ENCODE peak calls at places on chromosomes 12 and 14, in seven cellular contexts. H is caudate nucleus, X is fibroblast of lung, K is AG04450, I is OCI-LY7, C is endodermal cell, J is heart left ventricle. P is an unnamed sample.

GRCh38 chr12:122845041-122845864 is 10.0 kb downstream of the HIP1R start:
- DNase-seq in J (no peak), K (no peak), I (no peak), H (peak), C (peak), X (no peak), P (no peak)

GRCh38 chr12:8828514-8829127 is 6.2 kb downstream of the A2ML1 start:
- DNase-seq in C (peak), H (no peak), K (no peak), X (peak), J (no peak), I (no peak), P (no peak)

GRCh38 chr12:56115329-56115728 is 1.1 kb upstream of the RPL41 start:
- DNase-seq in K (no peak), J (no peak), I (no peak), C (peak), X (peak), H (no peak), P (no peak)

GRCh38 chr14:95776798-95777615 is 63.1 kb upstream of the TCL1A start:
- DNase-seq in J (no peak), I (no peak), C (no peak), H (no peak), X (no peak), K (no peak), P (no peak)

GRCh38 chr14:50862171-50862570 is 9.7 kb upstream of the ABHD12B start:
- DNase-seq in I (no peak), J (no peak), C (no peak), K (no peak), H (no peak), X (no peak), P (no peak)

GRCh38 chr12:110741795-110742717 is 635 bp downstream of the PPP1CC start:
- DNase-seq in X (peak), I (peak), J (no peak), C (no peak), H (no peak), K (no peak), P (no peak)

GRCh38 chr12:48815281-48816110 is 2.8 kb upstream of the CACNB3 start:
- DNase-seq in I (peak), J (peak), X (peak), H (no peak), C (peak), K (peak), P (no peak)

GRCh38 chr12:42539696-42540095 is 49.9 kb downstream of the PRICKLE1 start:
- DNase-seq in J (no peak), H (no peak), C (no peak), K (no peak), X (no peak), I (no peak), P (no peak)

GRCh38 chr12:55742719-55743130 is at the start of gene GDF11:
- DNase-seq in H (no peak), J (peak), X (peak), K (no peak), C (peak), I (peak), P (peak)

GRCh38 chr12:44217146-44217883 is 381.4 kb downstream of the TMEM117 start:
- DNase-seq in H (no peak), I (no peak), X (no peak), K (no peak), C (no peak), J (no peak), P (no peak)

GRCh38 chr12:67042697-67043131 is 226.4 kb upstream of the CAND1 start:
- DNase-seq in X (peak), I (no peak), K (no peak), J (no peak), C (peak), H (no peak), P (no peak)

DNA sequence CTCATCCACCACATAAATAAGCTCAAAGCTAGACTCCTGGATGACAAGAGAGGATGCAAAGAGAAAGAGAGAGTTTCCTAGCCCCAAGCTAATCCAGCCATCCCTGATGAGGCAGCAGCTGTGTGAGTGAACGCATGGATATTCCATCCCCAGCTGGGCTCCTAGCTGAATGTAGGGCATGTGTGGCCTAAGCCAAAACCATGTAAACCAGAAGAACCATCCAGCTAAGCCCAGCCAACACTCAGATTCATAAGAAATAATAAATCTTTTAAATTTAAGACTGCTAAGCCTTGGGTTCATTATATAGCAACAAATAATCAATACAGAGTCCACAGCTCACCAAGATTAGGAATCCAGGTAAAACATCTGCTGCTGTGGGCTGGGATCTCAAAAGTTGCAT is 94.3 kb downstream of the TNFAIP2 start:
- DNase-seq in I (no peak), H (no peak), J (no peak), X (no peak), K (no peak), C (no peak), P (no peak)
- H3K27ac ChIP-seq in I (no peak), H (no peak), J (no peak), X (no peak), K (no peak), C (no peak), P (no peak)

GRCh38 chr12:50242751-50243191 is 40.5 kb downstream of the LIMA1 start:
- DNase-seq in X (peak), I (no peak), J (no peak), K (no peak), C (no peak), H (no peak), P (no peak)

GRCh38 chr12:50241178-50241577 is 42.1 kb downstream of the LIMA1 start:
- DNase-seq in I (no peak), X (peak), C (no peak), H (no peak), K (no peak), J (no peak), P (no peak)

GRCh38 chr12:50240792-50241114 is 42.6 kb downstream of the LIMA1 start:
- DNase-seq in K (no peak), C (no peak), H (no peak), J (no peak), I (no peak), X (no peak), P (no peak)

GRCh38 chr12:50240096-50240791 is 43.1 kb downstream of the LIMA1 start:
- DNase-seq in C (no peak), K (no peak), H (no peak), J (no peak), I (no peak), X (no peak), P (no peak)

DNA sequence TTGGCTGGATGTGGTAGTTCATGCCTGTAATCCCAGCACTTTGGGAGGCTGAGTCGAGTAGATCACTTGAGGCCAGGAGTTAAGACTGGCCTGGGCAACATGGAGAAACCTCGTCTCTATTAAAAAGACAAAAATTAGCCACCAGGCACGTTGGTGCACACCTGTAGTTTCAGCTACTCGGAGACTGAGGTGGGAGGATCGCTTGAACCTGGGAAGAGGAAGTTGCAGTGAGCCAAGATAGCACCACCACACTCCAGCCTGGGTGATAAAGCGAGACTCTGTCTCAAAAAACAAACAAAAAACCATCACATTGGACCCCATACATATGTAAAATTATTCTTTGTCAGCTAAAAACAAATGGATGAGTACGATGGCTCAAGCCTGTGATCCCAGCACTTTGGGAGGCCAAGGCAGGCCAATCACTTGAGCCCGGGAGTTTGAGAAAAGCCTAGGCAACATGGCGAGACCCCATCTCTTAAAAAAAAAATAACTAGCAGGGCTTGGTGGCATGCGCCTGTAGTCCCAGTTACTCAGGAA is 43.9 kb downstream of the LIMA1 start:
- DNase-seq in C (no peak), I (no peak), J (no peak), H (no peak), X (no peak), K (no peak), P (no peak)
- H3K27ac ChIP-seq in C (no peak), I (no peak), J (no peak), H (no peak), X (no peak), K (no peak), P (no peak)

GRCh38 chr14:26887842-26888241 is 290.0 kb upstream of the NOVA1 start:
- DNase-seq in X (no peak), K (no peak), I (no peak), J (peak), H (no peak), C (no peak), P (no peak)

GRCh38 chr14:26888592-26888991 is 290.8 kb upstream of the NOVA1 start:
- DNase-seq in I (no peak), J (no peak), C (no peak), X (no peak), K (no peak), H (no peak), P (no peak)
- H3K27ac ChIP-seq in I (no peak), J (no peak), C (no peak), X (no peak), K (no peak), H (no peak), P (no peak)

GRCh38 chr12:102756564-102756963 is 160.5 kb downstream of the PAH start:
- DNase-seq in H (no peak), I (no peak), C (no peak), K (no peak), J (peak), X (no peak), P (no peak)
- H3K27ac ChIP-seq in H (no peak), I (no peak), C (no peak), K (no peak), J (peak), X (no peak), P (no peak)

DNA sequence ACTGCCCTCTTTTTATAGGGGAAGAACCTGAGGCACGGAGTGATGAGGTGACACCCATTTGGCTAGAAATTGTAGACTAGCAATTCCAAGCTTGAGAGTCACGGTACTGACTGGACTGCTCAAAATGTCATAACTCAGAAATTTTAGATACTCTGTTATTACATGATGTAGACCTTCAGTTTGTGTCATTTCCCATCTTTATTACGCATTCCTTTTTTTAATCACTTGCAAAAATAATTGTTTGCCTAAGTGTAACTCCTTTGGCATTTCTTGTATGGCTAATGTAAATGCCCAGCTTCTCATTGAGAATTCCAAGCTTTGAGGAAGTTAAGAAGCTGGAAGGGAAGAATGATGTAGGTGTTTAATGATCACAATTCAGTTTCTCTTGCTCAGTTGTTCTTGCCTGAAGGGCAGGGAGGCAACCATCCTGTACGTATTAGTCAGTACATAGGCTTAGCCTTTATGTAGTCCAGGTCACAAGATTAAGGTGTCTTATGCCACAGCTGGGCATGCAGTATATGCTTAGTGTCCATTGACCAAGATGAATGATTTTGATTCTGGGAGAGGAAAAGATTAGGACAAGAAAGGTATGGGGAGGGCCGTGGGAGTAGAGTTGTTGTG is 68.2 kb upstream of the EVL start:
- DNase-seq in I (no peak), H (no peak), K (no peak), C (no peak), J (no peak), X (peak), P (no peak)
- H3K27ac ChIP-seq in I (no peak), H (no peak), K (no peak), C (no peak), J (no peak), X (no peak), P (no peak)